ENCODE peak calls at places on chromosomes 6 and 20, in six cellular contexts. M is A549, A is upper lobe of left lung, H is HepG2, Y is K562, T is GM12878. U is an unnamed sample.

GRCh38 chr6:138719744-138720143 is 53.8 kb upstream of the CCDC28A start:
- ATAC-seq in A (peak), H (no peak), Y (no peak), M (no peak), T (peak), U (no peak)

GRCh38 chr20:44910690-44911262 is 916 bp downstream of the PABPC1L start:
- ATAC-seq in T (peak), Y (peak), H (peak), A (peak), M (peak), U (no peak)

GRCh38 chr20:46568570-46569129 is 18.2 kb upstream of the OCSTAMP start:
- ATAC-seq in T (no peak), M (no peak), A (peak), Y (peak), H (peak), U (peak)

GRCh38 chr6:18211338-18211737 is 53.0 kb downstream of the DEK start:
- ATAC-seq in M (no peak), Y (no peak), H (no peak), T (peak), A (no peak), U (no peak)

GRCh38 chr6:79421707-79422484 is 115.3 kb downstream of the LCA5 start:
- ATAC-seq in T (peak), Y (no peak), M (peak), A (peak), H (no peak), U (no peak)

GRCh38 chr20:61868466-61869090 is 197.1 kb downstream of the TAF4 start:
- ATAC-seq in A (no peak), H (no peak), M (no peak), Y (no peak), T (no peak), U (no peak)

GRCh38 chr6:109474995-109475394 is 8.0 kb downstream of the ZBTB24 start:
- ATAC-seq in A (no peak), Y (no peak), H (no peak), T (no peak), M (no peak), U (no peak)

GRCh38 chr6:159915397-159915796 is 24.6 kb downstream of the MAS1 start:
- ATAC-seq in T (no peak), A (no peak), M (no peak), H (no peak), Y (no peak), U (no peak)

GRCh38 chr6:136538836-136539235 is 11.4 kb downstream of the MAP7 start:
- ATAC-seq in H (no peak), M (no peak), A (no peak), Y (no peak), T (no peak), U (no peak)

GRCh38 chr20:58127731-58128130 is 100.7 kb downstream of the ANKRD60 start:
- ATAC-seq in A (peak), H (no peak), M (no peak), T (no peak), Y (no peak), U (no peak)

GRCh38 chr6:28423546-28423945 is 19.7 kb downstream of the ZSCAN23 start:
- ATAC-seq in H (no peak), M (no peak), A (no peak), T (no peak), Y (no peak), U (no peak)

GRCh38 chr6:119179842-119180241 is 101.4 kb upstream of the FAM184A start:
- ATAC-seq in H (no peak), M (no peak), Y (no peak), T (no peak), A (no peak), U (no peak)

GRCh38 chr6:119334535-119335264 is 14.9 kb downstream of the MAN1A1 start:
- ATAC-seq in M (no peak), T (no peak), Y (peak), H (no peak), A (peak), U (peak)

GRCh38 chr6:105111871-105112270 is 67.9 kb downstream of the POPDC3 start:
- ATAC-seq in M (no peak), H (peak), Y (no peak), A (no peak), T (no peak), U (no peak)
- TF ChIP-seq EP300 in M (no peak), H (no peak), Y (no peak), A (no peak), T (no peak), U (no peak)

GRCh38 chr6:154154389-154154967 is 115.4 kb downstream of the OPRM1 start:
- ATAC-seq in M (no peak), H (no peak), A (peak), T (peak), Y (peak), U (no peak)
- TF ChIP-seq POLR2A in M (no peak), H (no peak), A (no peak), T (no peak), Y (no peak), U (no peak)

GRCh38 chr6:63926950-63927349 is 291.3 kb downstream of the PHF3 start:
- ATAC-seq in T (no peak), H (no peak), A (no peak), Y (no peak), M (no peak), U (no peak)

GRCh38 chr6:63929111-63929510 is 293.5 kb downstream of the PHF3 start:
- ATAC-seq in Y (no peak), M (no peak), T (no peak), H (no peak), A (no peak), U (no peak)

GRCh38 chr6:63927538-63927937 is 291.9 kb downstream of the PHF3 start:
- ATAC-seq in T (no peak), Y (no peak), H (no peak), M (no peak), A (no peak), U (no peak)

GRCh38 chr6:63928613-63929012 is 293.0 kb downstream of the PHF3 start:
- ATAC-seq in M (no peak), A (no peak), T (no peak), Y (no peak), H (no peak), U (no peak)

DNA sequence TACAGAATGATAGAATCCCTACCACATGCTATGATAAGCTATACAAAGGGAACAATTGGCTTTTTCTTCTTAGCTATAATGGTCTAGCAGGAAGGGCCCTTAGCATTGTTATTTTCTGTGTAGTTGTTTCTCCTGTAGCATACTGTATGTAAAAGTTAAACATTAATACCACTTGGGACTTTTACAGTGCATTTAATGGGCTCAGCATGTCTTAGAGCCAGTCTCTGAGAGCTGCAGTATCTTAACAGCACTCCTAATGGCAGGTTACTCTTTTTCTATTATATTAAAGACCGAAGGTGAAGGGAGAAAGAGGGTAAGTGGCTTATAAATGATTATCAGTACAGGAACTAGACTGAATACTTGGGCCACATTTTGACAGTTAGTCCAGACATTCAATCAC is 290.7 kb downstream of the PHF3 start:
- ATAC-seq in H (peak), T (peak), M (no peak), Y (no peak), A (no peak), U (no peak)
- TF ChIP-seq EP300 in H (no peak), T (no peak), M (no peak), Y (no peak), A (no peak), U (no peak)

GRCh38 chr6:33623895-33624381 is 2.8 kb downstream of the ITPR3 start:
- ATAC-seq in H (no peak), T (no peak), M (no peak), Y (no peak), A (no peak), U (no peak)
- TF ChIP-seq POLR2A in H (no peak), T (no peak), M (no peak), Y (no peak), A (no peak), U (no peak)

GRCh38 chr6:25402125-25402524 is 123.0 kb downstream of the CARMIL1 start:
- ATAC-seq in A (no peak), H (no peak), T (no peak), Y (no peak), M (no peak), U (no peak)
- TF ChIP-seq EP300 in A (no peak), H (no peak), T (no peak), Y (no peak), M (no peak), U (no peak)

GRCh38 chr6:33073431-33073871 is at the start of gene HLA-DPA1:
- ATAC-seq in T (peak), Y (peak), H (peak), M (peak), A (peak), U (peak)
- TF ChIP-seq POLR2A in T (peak), Y (no peak), H (no peak), M (no peak), A (peak), U (peak)

U was measured in gastroesophageal sphincter.